ENCODE peak calls at places on chromosomes 2 and 18, in eight cellular contexts. One of them, this sample, is unnamed. For H3K9me3, the result is how much of the 10 kb centered on the place peaks cover.

GRCh38 chr18:36454848-36455458 is 157.4 kb downstream of the FHOD3 start:
- DNase-seq in prostate gland: no peak
- DNase-seq in right atrium auricular region: no peak
- DNase-seq in lung: no peak
- DNase-seq in fibroblast of lung: no peak
- DNase-seq in A673: no peak
- DNase-seq in HAP-1: no peak
- DNase-seq in tibial nerve: no peak
- DNase-seq in this sample: no peak

GRCh38 chr2:196088209-196088608 is 19.6 kb upstream of the DNAH7 start:
- DNase-seq in prostate gland: no peak
- DNase-seq in right atrium auricular region: no peak
- DNase-seq in lung: no peak
- DNase-seq in fibroblast of lung: peak
- DNase-seq in A673: no peak
- DNase-seq in HAP-1: no peak
- DNase-seq in tibial nerve: no peak
- DNase-seq in this sample: no peak

GRCh38 chr2:9954136-9954535 is 2.6 kb downstream of the GRHL1 start:
- DNase-seq in prostate gland: no peak
- DNase-seq in right atrium auricular region: no peak
- DNase-seq in lung: no peak
- DNase-seq in fibroblast of lung: peak
- DNase-seq in A673: no peak
- DNase-seq in HAP-1: no peak
- DNase-seq in tibial nerve: no peak
- DNase-seq in this sample: no peak

GRCh38 chr2:216653931-216654365 is 20.7 kb downstream of the IGFBP2 start:
- DNase-seq in prostate gland: no peak
- DNase-seq in right atrium auricular region: no peak
- DNase-seq in lung: no peak
- DNase-seq in fibroblast of lung: peak
- DNase-seq in A673: no peak
- DNase-seq in HAP-1: no peak
- DNase-seq in tibial nerve: no peak
- DNase-seq in this sample: no peak

GRCh38 chr2:144377929-144378328 is 142.0 kb downstream of the ZEB2 start:
- DNase-seq in prostate gland: no peak
- DNase-seq in right atrium auricular region: no peak
- DNase-seq in lung: no peak
- DNase-seq in fibroblast of lung: no peak
- DNase-seq in A673: no peak
- DNase-seq in HAP-1: no peak
- DNase-seq in tibial nerve: no peak
- DNase-seq in this sample: no peak

GRCh38 chr18:59501876-59502221 is 142.8 kb upstream of the LMAN1 start:
- DNase-seq in prostate gland: no peak
- DNase-seq in right atrium auricular region: no peak
- DNase-seq in lung: no peak
- DNase-seq in fibroblast of lung: no peak
- DNase-seq in A673: no peak
- DNase-seq in HAP-1: no peak
- DNase-seq in tibial nerve: no peak
- DNase-seq in this sample: no peak

GRCh38 chr2:173191601-173192000 is 116.0 kb downstream of the MAP3K20 start:
- DNase-seq in prostate gland: no peak
- DNase-seq in right atrium auricular region: no peak
- DNase-seq in lung: no peak
- DNase-seq in fibroblast of lung: no peak
- DNase-seq in A673: no peak
- DNase-seq in HAP-1: no peak
- DNase-seq in tibial nerve: no peak
- DNase-seq in this sample: no peak

GRCh38 chr2:163347982-163348842 is 387.6 kb downstream of the FIGN start:
- DNase-seq in prostate gland: peak
- DNase-seq in right atrium auricular region: peak
- DNase-seq in lung: peak
- DNase-seq in fibroblast of lung: peak
- DNase-seq in A673: peak
- DNase-seq in HAP-1: peak
- DNase-seq in tibial nerve: peak
- DNase-seq in this sample: peak

GRCh38 chr2:106839849-106840595 is 45.9 kb downstream of the ST6GAL2 start:
- DNase-seq in prostate gland: peak
- DNase-seq in right atrium auricular region: no peak
- DNase-seq in lung: no peak
- DNase-seq in fibroblast of lung: no peak
- DNase-seq in A673: peak
- DNase-seq in HAP-1: no peak
- DNase-seq in tibial nerve: no peak
- DNase-seq in this sample: peak

GRCh38 chr2:3606370-3607124 is 11.6 kb downstream of the COLEC11 start:
- DNase-seq in prostate gland: no peak
- DNase-seq in right atrium auricular region: peak
- DNase-seq in lung: peak
- DNase-seq in fibroblast of lung: no peak
- DNase-seq in A673: no peak
- DNase-seq in HAP-1: no peak
- DNase-seq in tibial nerve: no peak
- DNase-seq in this sample: no peak

GRCh38 chr2:63853527-63854310 is 12.0 kb downstream of the UGP2 start:
- DNase-seq in prostate gland: no peak
- DNase-seq in right atrium auricular region: no peak
- DNase-seq in lung: no peak
- DNase-seq in fibroblast of lung: peak
- DNase-seq in A673: no peak
- DNase-seq in HAP-1: no peak
- DNase-seq in tibial nerve: no peak
- DNase-seq in this sample: no peak

GRCh38 chr2:63851912-63852311 is 10.2 kb downstream of the UGP2 start:
- DNase-seq in prostate gland: no peak
- DNase-seq in right atrium auricular region: no peak
- DNase-seq in lung: no peak
- DNase-seq in fibroblast of lung: no peak
- DNase-seq in A673: peak
- DNase-seq in HAP-1: no peak
- DNase-seq in tibial nerve: no peak
- DNase-seq in this sample: no peak

GRCh38 chr2:63855418-63856301 is 14.0 kb downstream of the UGP2 start:
- DNase-seq in prostate gland: no peak
- DNase-seq in right atrium auricular region: no peak
- DNase-seq in lung: no peak
- DNase-seq in fibroblast of lung: no peak
- DNase-seq in A673: no peak
- DNase-seq in HAP-1: no peak
- DNase-seq in tibial nerve: no peak
- DNase-seq in this sample: no peak

GRCh38 chr2:63858291-63858690 is 16.6 kb downstream of the UGP2 start:
- DNase-seq in prostate gland: no peak
- DNase-seq in right atrium auricular region: no peak
- DNase-seq in lung: no peak
- DNase-seq in fibroblast of lung: no peak
- DNase-seq in A673: no peak
- DNase-seq in HAP-1: no peak
- DNase-seq in tibial nerve: no peak
- DNase-seq in this sample: no peak

GRCh38 chr2:63856302-63856600 is 14.6 kb downstream of the UGP2 start:
- DNase-seq in prostate gland: no peak
- DNase-seq in right atrium auricular region: no peak
- DNase-seq in lung: no peak
- DNase-seq in fibroblast of lung: no peak
- DNase-seq in A673: no peak
- DNase-seq in HAP-1: no peak
- DNase-seq in tibial nerve: no peak
- DNase-seq in this sample: no peak
- H3K9me3 ChIP-seq in prostate gland: under half
- H3K9me3 ChIP-seq in right atrium auricular region: under half
- H3K9me3 ChIP-seq in lung: under half
- H3K9me3 ChIP-seq in fibroblast of lung: under half
- H3K9me3 ChIP-seq in A673: under half
- H3K9me3 ChIP-seq in HAP-1: under half
- H3K9me3 ChIP-seq in tibial nerve: under half
- H3K9me3 ChIP-seq in this sample: under half

DNA sequence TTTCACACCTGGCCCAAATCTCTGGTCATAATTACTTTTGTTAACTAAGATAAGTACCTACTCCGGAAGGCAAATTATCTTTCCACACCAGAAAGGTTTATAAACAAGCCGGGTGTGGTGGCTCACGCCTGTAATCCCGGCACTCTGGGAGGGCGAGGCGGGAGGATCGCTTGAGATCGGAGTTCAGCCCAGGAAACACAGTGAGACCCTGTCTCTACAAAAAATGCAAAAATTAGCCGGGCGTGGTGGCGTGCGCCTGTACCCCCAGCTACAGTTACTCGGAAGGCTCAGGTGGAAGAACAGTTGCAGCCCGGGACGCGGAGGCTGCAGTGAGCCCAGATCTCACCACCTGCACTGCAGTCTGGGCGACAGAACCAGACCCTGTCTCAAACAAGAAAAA is 2.1 kb downstream of the PUM2 start:
- DNase-seq in prostate gland: no peak
- DNase-seq in right atrium auricular region: no peak
- DNase-seq in lung: no peak
- DNase-seq in fibroblast of lung: no peak
- DNase-seq in A673: no peak
- DNase-seq in HAP-1: no peak
- DNase-seq in tibial nerve: no peak
- DNase-seq in this sample: no peak
- H3K4me3 ChIP-seq in prostate gland: no peak
- H3K4me3 ChIP-seq in right atrium auricular region: no peak
- H3K4me3 ChIP-seq in lung: no peak
- H3K4me3 ChIP-seq in fibroblast of lung: peak
- H3K4me3 ChIP-seq in A673: peak
- H3K4me3 ChIP-seq in HAP-1: peak
- H3K4me3 ChIP-seq in tibial nerve: no peak
- H3K4me3 ChIP-seq in this sample: no peak

GRCh38 chr2:170924969-170925368 is 4.1 kb upstream of the GORASP2 start:
- DNase-seq in prostate gland: no peak
- DNase-seq in right atrium auricular region: no peak
- DNase-seq in lung: no peak
- DNase-seq in fibroblast of lung: no peak
- DNase-seq in A673: no peak
- DNase-seq in HAP-1: no peak
- DNase-seq in tibial nerve: no peak
- DNase-seq in this sample: no peak

GRCh38 chr2:170926743-170927297 is 2.2 kb upstream of the GORASP2 start:
- DNase-seq in prostate gland: no peak
- DNase-seq in right atrium auricular region: no peak
- DNase-seq in lung: no peak
- DNase-seq in fibroblast of lung: no peak
- DNase-seq in A673: no peak
- DNase-seq in HAP-1: no peak
- DNase-seq in tibial nerve: no peak
- DNase-seq in this sample: no peak

GRCh38 chr2:170925923-170926322 is 3.1 kb upstream of the GORASP2 start:
- DNase-seq in prostate gland: no peak
- DNase-seq in right atrium auricular region: no peak
- DNase-seq in lung: no peak
- DNase-seq in fibroblast of lung: no peak
- DNase-seq in A673: no peak
- DNase-seq in HAP-1: no peak
- DNase-seq in tibial nerve: no peak
- DNase-seq in this sample: no peak

GRCh38 chr2:170923799-170924198 is 5.3 kb upstream of the GORASP2 start:
- DNase-seq in prostate gland: no peak
- DNase-seq in right atrium auricular region: no peak
- DNase-seq in lung: no peak
- DNase-seq in fibroblast of lung: no peak
- DNase-seq in A673: no peak
- DNase-seq in HAP-1: no peak
- DNase-seq in tibial nerve: no peak
- DNase-seq in this sample: no peak

DNA sequence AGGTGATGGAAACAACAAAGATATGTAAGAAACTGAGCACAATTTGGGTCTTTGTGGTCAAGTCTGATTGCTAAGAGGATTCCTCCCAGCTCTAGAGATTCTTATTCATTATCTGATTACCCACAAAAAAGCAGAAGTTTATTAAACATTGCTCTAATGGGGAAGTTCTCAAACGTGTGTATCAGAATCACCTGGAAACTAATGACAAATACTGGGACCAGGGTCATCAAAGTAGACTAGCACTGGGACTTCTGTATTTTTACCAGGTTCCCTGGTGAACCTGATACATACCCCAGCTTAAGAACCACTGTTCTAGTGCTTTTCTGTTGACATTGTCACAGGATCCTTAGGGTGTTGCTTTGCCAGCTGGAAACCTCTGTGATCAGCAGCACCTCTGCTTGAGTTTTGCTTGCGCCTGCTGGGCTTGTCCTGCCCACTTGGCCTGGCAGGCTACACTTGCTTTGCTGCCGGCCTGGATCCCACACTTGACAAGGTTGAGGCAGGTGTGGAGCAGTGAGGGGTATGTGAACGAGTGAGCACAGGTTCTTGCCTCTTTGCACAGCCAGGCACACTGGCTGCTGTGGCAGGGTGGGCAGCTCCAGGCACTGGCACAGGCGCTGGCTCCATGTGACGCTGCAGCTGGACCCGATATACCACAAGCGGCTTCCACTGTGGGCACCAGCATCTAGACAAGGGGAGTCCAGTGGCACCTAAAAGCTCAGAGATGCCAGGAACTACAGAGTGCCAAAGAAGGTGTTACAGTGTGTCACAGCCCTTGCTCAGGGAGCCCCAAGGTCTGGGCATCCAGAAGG is 6.2 kb upstream of the GORASP2 start:
- DNase-seq in prostate gland: peak
- DNase-seq in right atrium auricular region: no peak
- DNase-seq in lung: no peak
- DNase-seq in fibroblast of lung: no peak
- DNase-seq in A673: no peak
- DNase-seq in HAP-1: no peak
- DNase-seq in tibial nerve: no peak
- DNase-seq in this sample: no peak
- H3K9me3 ChIP-seq in prostate gland: under half
- H3K9me3 ChIP-seq in right atrium auricular region: under half
- H3K9me3 ChIP-seq in lung: under half
- H3K9me3 ChIP-seq in fibroblast of lung: under half
- H3K9me3 ChIP-seq in A673: under half
- H3K9me3 ChIP-seq in HAP-1: under half
- H3K9me3 ChIP-seq in tibial nerve: under half
- H3K9me3 ChIP-seq in this sample: under half

GRCh38 chr2:229955663-229956062 is 33.4 kb downstream of the FBXO36 start:
- DNase-seq in prostate gland: no peak
- DNase-seq in right atrium auricular region: no peak
- DNase-seq in lung: no peak
- DNase-seq in fibroblast of lung: no peak
- DNase-seq in A673: no peak
- DNase-seq in HAP-1: no peak
- DNase-seq in tibial nerve: no peak
- DNase-seq in this sample: no peak

GRCh38 chr2:229956491-229956890 is 34.2 kb downstream of the FBXO36 start:
- DNase-seq in prostate gland: no peak
- DNase-seq in right atrium auricular region: no peak
- DNase-seq in lung: no peak
- DNase-seq in fibroblast of lung: no peak
- DNase-seq in A673: no peak
- DNase-seq in HAP-1: no peak
- DNase-seq in tibial nerve: no peak
- DNase-seq in this sample: no peak

GRCh38 chr2:229947544-229947943 is 25.2 kb downstream of the FBXO36 start:
- DNase-seq in prostate gland: no peak
- DNase-seq in right atrium auricular region: no peak
- DNase-seq in lung: no peak
- DNase-seq in fibroblast of lung: no peak
- DNase-seq in A673: no peak
- DNase-seq in HAP-1: no peak
- DNase-seq in tibial nerve: no peak
- DNase-seq in this sample: no peak

GRCh38 chr2:229952256-229952835 is 30.0 kb downstream of the FBXO36 start:
- DNase-seq in prostate gland: no peak
- DNase-seq in right atrium auricular region: no peak
- DNase-seq in lung: no peak
- DNase-seq in fibroblast of lung: no peak
- DNase-seq in A673: no peak
- DNase-seq in HAP-1: no peak
- DNase-seq in tibial nerve: no peak
- DNase-seq in this sample: no peak
- H3K4me3 ChIP-seq in prostate gland: no peak
- H3K4me3 ChIP-seq in right atrium auricular region: no peak
- H3K4me3 ChIP-seq in lung: no peak
- H3K4me3 ChIP-seq in fibroblast of lung: no peak
- H3K4me3 ChIP-seq in A673: no peak
- H3K4me3 ChIP-seq in HAP-1: no peak
- H3K4me3 ChIP-seq in tibial nerve: no peak
- H3K4me3 ChIP-seq in this sample: no peak

This sample was measured in body of pancreas.